ENCODE peak calls at places on chromosomes 11 and 22, in seven cellular contexts. J, N, I, C, F, O and G are unnamed samples.

GRCh38 chr11:119592642-119593041 is 136.4 kb downstream of the NECTIN1 start:
- DNase-seq in N (peak; percentile 34), F (peak; percentile 85), I (no peak), O (no peak), J (no peak), C (peak; percentile 62), G (no peak)

GRCh38 chr11:72081856-72082255 is 1.2 kb downstream of the LRRC51 start:
- DNase-seq in I (no peak), F (no peak), C (no peak), O (no peak), J (no peak), N (no peak), G (peak; percentile 66)

GRCh38 chr11:7527029-7527428 is 13.2 kb downstream of the PPFIBP2 start:
- DNase-seq in F (no peak), O (no peak), I (no peak), J (no peak), C (no peak), N (no peak), G (no peak)

GRCh38 chr11:47714554-47715081 is 551 bp downstream of the AGBL2 start:
- DNase-seq in O (peak; percentile 48), N (peak; percentile 52), J (no peak), F (no peak), C (peak; percentile 34), I (no peak), G (no peak)

GRCh38 chr11:105372214-105372613 is 232.6 kb upstream of the CARD18 start:
- DNase-seq in N (no peak), O (no peak), I (no peak), J (no peak), C (no peak), F (no peak), G (no peak)

GRCh38 chr22:33210129-33210784 is 152.1 kb upstream of the SYN3 start:
- DNase-seq in N (peak; percentile 80), O (peak; percentile 87), F (peak; percentile 50), J (no peak), I (no peak), C (peak; percentile 21), G (no peak)

GRCh38 chr11:62390727-62391126 is 28.1 kb upstream of the SCGB1A1 start:
- DNase-seq in F (no peak), O (no peak), C (no peak), N (no peak), J (no peak), I (no peak), G (no peak)

GRCh38 chr22:39356464-39356863 is 6.7 kb downstream of the SYNGR1 start:
- DNase-seq in N (no peak), J (no peak), C (no peak), O (no peak), I (no peak), F (no peak), G (no peak)

GRCh38 chr11:2511421-2512369 is 66.9 kb downstream of the KCNQ1 start:
- DNase-seq in N (peak; percentile 29), I (no peak), J (peak; percentile 47), F (peak; percentile 71), O (no peak), C (peak; percentile 19), G (no peak)

GRCh38 chr11:121575250-121575962 is 122.6 kb upstream of the SORL1-AS1 start:
- DNase-seq in I (no peak), J (peak; percentile 89), C (no peak), F (peak; percentile 93), N (no peak), O (no peak), G (peak; percentile 40)

GRCh38 chr11:70137383-70137782 is 59.3 kb downstream of the ANO1 start:
- DNase-seq in N (no peak), O (no peak), J (no peak), C (no peak), F (no peak), I (no peak), G (no peak)

GRCh38 chr11:75469785-75470405 is 36.9 kb upstream of the KLHL35 start:
- DNase-seq in C (no peak), N (no peak), I (no peak), F (no peak), O (no peak), J (no peak), G (no peak)